ENCODE peak calls at places on chromosome 14, in seven cellular contexts. N is right lobe of liver, F is prostate gland, U is Calu3, E is SK-N-SH, J is ovary, A is brain microvascular endothelial cell. V is an unnamed sample.

GRCh38 chr14:60245316-60246177 is 3.5 kb upstream of the PPM1A start:
- DNase-seq in J (no peak), N (no peak), A (no peak), F (no peak), E (no peak), U (no peak), V (no peak)

GRCh38 chr14:51604078-51604477 is 47.6 kb upstream of the FRMD6 start:
- DNase-seq in A (peak; percentile 91), E (no peak), F (no peak), N (no peak), J (no peak), U (no peak), V (no peak)

GRCh38 chr14:35741345-35742031 is 67.6 kb downstream of the RALGAPA1 start:
- DNase-seq in N (no peak), F (no peak), E (no peak), U (no peak), J (no peak), A (no peak), V (no peak)

GRCh38 chr14:51202914-51203665 is 37.0 kb upstream of the TMX1 start:
- DNase-seq in F (no peak), E (no peak), U (no peak), J (no peak), N (no peak), A (no peak), V (no peak)

GRCh38 chr14:92417759-92418158 is 94.8 kb downstream of the SLC24A4 start:
- DNase-seq in F (no peak), E (no peak), J (no peak), U (no peak), A (no peak), N (no peak), V (no peak)

GRCh38 chr14:33375781-33376180 is 437.1 kb downstream of the NPAS3 start:
- DNase-seq in J (no peak), U (no peak), N (no peak), A (peak; percentile 67), E (no peak), F (no peak), V (no peak)

GRCh38 chr14:62691613-62692489 is 353.4 kb downstream of the KCNH5 start:
- DNase-seq in J (no peak), A (peak; percentile 44), F (peak; percentile 86), E (no peak), N (peak; percentile 26), U (peak; percentile 70), V (peak; percentile 69)

GRCh38 chr14:50000215-50001145 is 107.6 kb downstream of the ARF6 start:
- DNase-seq in N (peak; percentile 52), U (peak; percentile 59), E (peak; percentile 58), A (peak; percentile 84), J (peak; percentile 30), F (peak; percentile 41), V (no peak)

GRCh38 chr14:59126714-59127436 is 61.6 kb upstream of the DAAM1 start:
- DNase-seq in E (peak; percentile 64), A (peak; percentile 51), J (no peak), F (peak; percentile 33), N (no peak), U (peak; percentile 26), V (peak; percentile 41)

GRCh38 chr14:47442206-47442605 is 233.2 kb downstream of the MDGA2 start:
- DNase-seq in J (no peak), U (peak; percentile 34), A (peak; percentile 86), F (no peak), E (no peak), N (peak; percentile 35), V (peak; percentile 7)

GRCh38 chr14:59630281-59630963 is 53.8 kb upstream of the CCDC175 start:
- DNase-seq in N (peak; percentile 19), F (no peak), A (no peak), U (no peak), J (no peak), E (peak; percentile 89), V (no peak)

GRCh38 chr14:75295491-75296338 is 17.1 kb downstream of the FOS start:
- DNase-seq in U (peak; percentile 83), E (peak; percentile 80), F (peak; percentile 79), N (peak; percentile 82), A (peak; percentile 75), J (peak; percentile 77), V (no peak)

GRCh38 chr14:59438148-59438766 is 26.9 kb downstream of the GPR135 start:
- DNase-seq in F (no peak), N (no peak), A (peak; percentile 79), E (no peak), J (no peak), U (no peak), V (no peak)

GRCh38 chr14:32661216-32661615 is 277.5 kb upstream of the NPAS3 start:
- DNase-seq in A (no peak), J (no peak), E (no peak), F (no peak), N (no peak), U (no peak), V (no peak)

GRCh38 chr14:53108292-53108937 is 44.7 kb downstream of the DDHD1 start:
- DNase-seq in E (no peak), F (no peak), U (no peak), N (no peak), A (no peak), J (no peak), V (no peak)
- TF ChIP-seq CTCF in E (no peak), F (no peak), U (no peak), N (no peak), A (no peak), J (no peak), V (no peak)

DNA sequence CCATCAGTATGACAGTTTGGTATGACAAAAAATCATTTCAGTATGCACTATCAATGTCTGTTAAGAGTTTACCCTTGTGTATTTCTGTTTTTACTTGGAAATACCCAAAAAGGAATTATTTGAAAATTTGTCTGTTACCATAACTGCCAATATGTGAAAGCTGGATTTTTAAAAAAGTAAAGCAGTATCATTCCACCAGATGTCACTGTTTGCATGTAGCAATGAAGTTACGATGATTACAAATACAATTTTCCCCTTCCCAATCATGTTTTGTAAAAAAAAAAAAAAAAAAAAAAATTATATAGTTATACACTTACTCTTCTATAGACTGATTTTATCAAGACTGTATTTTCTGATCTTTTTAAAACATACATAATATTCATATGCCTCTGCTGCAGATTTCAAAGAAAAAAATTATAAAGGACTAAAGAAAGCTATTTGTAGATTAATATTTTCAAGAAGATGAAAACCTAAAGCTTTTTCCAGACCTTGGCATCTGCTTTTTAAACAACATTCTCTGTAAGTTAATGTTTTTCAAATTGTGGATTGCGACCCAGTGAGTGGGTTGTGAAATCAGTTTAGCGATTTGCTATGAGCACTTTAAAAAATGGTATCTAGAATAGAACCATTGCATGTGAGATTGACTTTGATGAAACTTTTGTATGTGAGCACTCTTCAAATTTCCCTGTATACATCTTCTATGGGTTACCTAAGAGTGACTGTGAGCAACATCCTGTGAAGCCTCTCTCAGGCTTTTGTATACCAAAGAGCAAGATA is 114.2 kb downstream of the TTC6 start:
- DNase-seq in A (peak; percentile 13), N (no peak), U (no peak), J (no peak), E (no peak), F (no peak), V (no peak)
- TF ChIP-seq CTCF in A (peak; percentile 38), N (peak; percentile 56), U (peak; percentile 22), J (no peak), E (peak; percentile 44), F (no peak), V (peak; percentile 40)

GRCh38 chr14:81589381-81590065 is 55.9 kb upstream of the SEL1L start:
- DNase-seq in A (no peak), U (no peak), N (no peak), J (no peak), F (no peak), E (no peak), V (no peak)

GRCh38 chr14:81591266-81591665 is 57.6 kb upstream of the SEL1L start:
- DNase-seq in E (no peak), U (no peak), N (no peak), J (no peak), A (no peak), F (no peak), V (no peak)

DNA sequence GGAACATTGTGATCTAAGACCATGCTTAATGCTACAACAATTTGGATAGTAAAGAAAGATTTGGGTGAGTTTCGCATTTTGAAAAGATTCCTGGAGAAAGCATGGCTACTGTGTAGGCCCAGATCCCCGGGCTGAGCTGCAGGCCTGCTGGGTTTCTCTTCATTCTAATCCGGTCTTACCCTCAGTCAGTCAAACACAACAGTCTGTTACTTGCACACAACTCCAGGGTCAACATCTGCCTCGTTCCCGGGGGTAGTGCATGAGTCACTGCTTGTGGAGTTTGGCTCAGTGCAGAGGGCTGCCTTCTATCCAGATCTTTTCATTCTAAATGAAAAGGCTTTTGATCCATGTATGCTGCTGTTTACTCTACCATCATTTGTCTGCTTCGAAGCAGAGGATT is 60.4 kb upstream of the SEL1L start:
- DNase-seq in F (no peak), N (no peak), J (no peak), A (no peak), E (no peak), U (no peak), V (no peak)
- TF ChIP-seq CTCF in F (no peak), N (no peak), J (no peak), A (no peak), E (no peak), U (no peak), V (no peak)

GRCh38 chr14:68665792-68666195 is 127.1 kb downstream of the ZFP36L1 start:
- DNase-seq in U (no peak), J (no peak), F (no peak), E (no peak), N (no peak), A (no peak), V (no peak)

GRCh38 chr14:68665116-68665515 is 127.8 kb downstream of the ZFP36L1 start:
- DNase-seq in E (no peak), N (no peak), U (no peak), A (no peak), J (no peak), F (no peak), V (no peak)

GRCh38 chr14:68662395-68662794 is 130.5 kb downstream of the ZFP36L1 start:
- DNase-seq in A (no peak), N (no peak), E (no peak), J (peak; percentile 5), F (no peak), U (no peak), V (no peak)

GRCh38 chr14:68663385-68664076 is 129.3 kb downstream of the ZFP36L1 start:
- DNase-seq in U (no peak), A (peak; percentile 69), J (peak; percentile 7), E (no peak), F (no peak), N (no peak), V (no peak)

GRCh38 chr14:68664225-68664681 is 128.6 kb downstream of the ZFP36L1 start:
- DNase-seq in F (no peak), U (no peak), N (no peak), A (no peak), J (peak; percentile 52), E (no peak), V (no peak)
- TF ChIP-seq CTCF in F (no peak), U (no peak), N (no peak), A (peak; percentile 27), J (no peak), E (no peak), V (no peak)

GRCh38 chr14:101851716-101852395 is 90.3 kb downstream of the PPP2R5C start:
- DNase-seq in J (no peak), A (no peak), E (no peak), N (no peak), F (no peak), U (no peak), V (no peak)
- TF ChIP-seq CTCF in J (no peak), A (no peak), E (no peak), N (no peak), F (no peak), U (no peak), V (no peak)

GRCh38 chr14:100285913-100286400 is 20.3 kb downstream of the SLC25A29 start:
- DNase-seq in A (no peak), U (no peak), E (no peak), J (no peak), N (no peak), F (no peak), V (no peak)
- TF ChIP-seq CTCF in A (no peak), U (no peak), E (no peak), J (no peak), N (peak; percentile 2), F (no peak), V (no peak)